ENCODE peak calls at places on chromosomes 11 and 22, in four cellular contexts. F is GM12865, K is H9, I is HCEC 1CT. D is an unnamed sample.

GRCh38 chr11:94809251-94809650 is 41.1 kb downstream of the AMOTL1 start:
- DNase-seq in I (no peak), F (no peak), K (no peak), D (no peak)

GRCh38 chr22:34966980-34967379 is 99.0 kb upstream of the ISX start:
- DNase-seq in I (no peak), K (no peak), F (no peak), D (no peak)

GRCh38 chr11:133926466-133927246 is 30.1 kb downstream of the IGSF9B start:
- DNase-seq in K (no peak), I (no peak), F (no peak), D (no peak)

GRCh38 chr11:18615628-18616392 is 16.2 kb downstream of the MISFA start:
- DNase-seq in K (no peak), I (peak; percentile 42), F (peak; percentile 78), D (peak; percentile 80)

GRCh38 chr11:32566527-32566926 is 17.1 kb upstream of the EIF3M start:
- DNase-seq in K (no peak), I (no peak), F (no peak), D (no peak)

GRCh38 chr11:124069429-124070401 is 28.6 kb upstream of the OR10G7 start:
- DNase-seq in I (peak; percentile 75), K (peak; percentile 84), F (peak; percentile 83), D (no peak)

GRCh38 chr11:9073826-9074225 is 17.6 kb downstream of the SCUBE2 start:
- DNase-seq in F (no peak), K (no peak), I (no peak), D (no peak)

GRCh38 chr11:116929393-116930090 is 92.1 kb upstream of the APOA1 start:
- DNase-seq in F (no peak), K (no peak), I (no peak), D (no peak)

GRCh38 chr11:130763087-130763980 is 152.9 kb downstream of the SNX19 start:
- DNase-seq in F (no peak), K (no peak), I (no peak), D (no peak)

GRCh38 chr11:72743321-72744221 is 8.6 kb downstream of the ARAP1 start:
- DNase-seq in K (no peak), F (peak; percentile 84), I (no peak), D (peak; percentile 62)

GRCh38 chr22:48382197-48382596 is 1445.5 kb downstream of the BRD1 start:
- DNase-seq in F (no peak), I (no peak), K (no peak), D (no peak)

GRCh38 chr11:554824-555499 is 5.6 kb downstream of the LMNTD2 start:
- DNase-seq in I (no peak), F (peak; percentile 88), K (peak; percentile 86), D (peak; percentile 89)

GRCh38 chr22:18095101-18095805 is 15.4 kb upstream of the TUBA8 start:
- DNase-seq in K (no peak), I (no peak), F (no peak), D (no peak)

GRCh38 chr22:30233582-30233981 is 13.0 kb downstream of the LIF start:
- DNase-seq in F (no peak), I (no peak), K (no peak), D (no peak)

GRCh38 chr11:72848846-72849466 is 34.7 kb downstream of the ATG16L2 start:
- DNase-seq in F (peak; percentile 44), K (peak; percentile 46), I (peak; percentile 25), D (no peak)

GRCh38 chr11:18578975-18579598 is 9.4 kb downstream of the UEVLD start:
- DNase-seq in K (no peak), I (no peak), F (peak; percentile 23), D (peak; percentile 46)

GRCh38 chr22:47090591-47091240 is 328.3 kb downstream of the TBC1D22A start:
- DNase-seq in I (no peak), K (peak; percentile 72), F (no peak), D (no peak)

GRCh38 chr22:38484244-38484643 is 16.3 kb downstream of the KDELR3 start:
- DNase-seq in I (no peak), K (no peak), F (no peak), D (no peak)

GRCh38 chr11:112659185-112659584 is 302.0 kb upstream of the NCAM1 start:
- DNase-seq in F (no peak), K (no peak), I (no peak), D (no peak)

GRCh38 chr11:74257934-74258553 is 53.4 kb downstream of the P4HA3 start:
- DNase-seq in F (no peak), K (no peak), I (peak; percentile 23), D (no peak)